ENCODE peak calls at places on chromosomes 6 and 20, in seven cellular contexts. U, L, X, E, T, O and B are unnamed samples. For H3K4me1 and H3K9me3, the result is how much of the 10 kb centered on the place peaks cover.

GRCh38 chr6:179340-179950 is 112.8 kb upstream of the DUSP22 start:
- DNase-seq in U (no peak), L (no peak), X (no peak), E (no peak), T (no peak), O (no peak), B (no peak)

GRCh38 chr20:13525225-13525940 is 113.3 kb downstream of the TASP1 start:
- DNase-seq in U (no peak), L (peak), X (no peak), E (no peak), T (peak), O (peak), B (no peak)

GRCh38 chr6:5936140-5936539 is 70.6 kb downstream of the NRN1 start:
- DNase-seq in U (no peak), L (no peak), X (no peak), E (no peak), T (no peak), O (no peak), B (no peak)

GRCh38 chr20:10217517-10218410 is 866 bp upstream of the SNAP25 start:
- DNase-seq in U (peak), L (peak), X (no peak), E (peak), T (peak), O (peak), B (no peak)

GRCh38 chr20:10178091-10178490 is 40.5 kb upstream of the SNAP25 start:
- DNase-seq in U (no peak), L (no peak), X (no peak), E (no peak), T (no peak), O (no peak), B (no peak)

GRCh38 chr6:143842468-143842901 is 653 bp upstream of the LTV1 start:
- DNase-seq in U (no peak), L (peak), X (no peak), E (no peak), T (peak), O (no peak), B (no peak)

GRCh38 chr6:52576392-52577021 is 353 bp downstream of the TRAM2 start:
- DNase-seq in U (peak), L (peak), X (peak), E (peak), T (peak), O (peak), B (peak)

GRCh38 chr20:62643521-62644043 is 1.3 kb downstream of the SLCO4A1 start:
- DNase-seq in U (no peak), L (peak), X (no peak), E (no peak), T (no peak), O (no peak), B (no peak)

GRCh38 chr20:25494506-25495188 is 87.2 kb downstream of the GINS1 start:
- DNase-seq in U (no peak), L (no peak), X (no peak), E (no peak), T (no peak), O (no peak), B (no peak)

GRCh38 chr6:84066536-84066935 is 33.0 kb downstream of the MRAP2 start:
- DNase-seq in U (no peak), L (no peak), X (no peak), E (no peak), T (no peak), O (no peak), B (no peak)

GRCh38 chr6:169171010-169171409 is 82.6 kb downstream of the THBS2 start:
- DNase-seq in U (peak), L (no peak), X (no peak), E (no peak), T (no peak), O (no peak), B (no peak)

GRCh38 chr20:4828830-4829493 is 107.3 kb downstream of the PRND start:
- DNase-seq in U (no peak), L (no peak), X (no peak), E (no peak), T (no peak), O (no peak), B (no peak)

GRCh38 chr6:109194770-109195169 is 99.5 kb downstream of the CEP57L1 start:
- DNase-seq in U (no peak), L (no peak), X (no peak), E (no peak), T (no peak), O (no peak), B (no peak)

GRCh38 chr6:1701668-1702353 is 92.1 kb downstream of the FOXC1 start:
- DNase-seq in U (no peak), L (peak), X (no peak), E (no peak), T (no peak), O (peak), B (peak)

GRCh38 chr6:47047479-47048411 is 5.6 kb upstream of the ADGRF1 start:
- DNase-seq in U (peak), L (peak), X (peak), E (no peak), T (peak), O (peak), B (no peak)

GRCh38 chr6:152244998-152245630 is 392.0 kb downstream of the SYNE1 start:
- DNase-seq in U (no peak), L (no peak), X (no peak), E (no peak), T (no peak), O (no peak), B (no peak)

GRCh38 chr20:62577447-62577846 is 64.9 kb upstream of the SLCO4A1 start:
- DNase-seq in U (no peak), L (no peak), X (no peak), E (no peak), T (no peak), O (no peak), B (no peak)

GRCh38 chr6:71394001-71394432 is 105.4 kb downstream of the OGFRL1 start:
- DNase-seq in U (no peak), L (peak), X (no peak), E (no peak), T (no peak), O (no peak), B (no peak)

GRCh38 chr6:99879431-99879830 is 114.6 kb downstream of the MCHR2 start:
- DNase-seq in U (no peak), L (no peak), X (no peak), E (no peak), T (no peak), O (no peak), B (no peak)

GRCh38 chr6:119174879-119175817 is 96.7 kb upstream of the FAM184A start:
- DNase-seq in U (no peak), L (peak), X (no peak), E (no peak), T (no peak), O (no peak), B (no peak)

GRCh38 chr6:152301021-152301805 is 335.9 kb downstream of the SYNE1 start:
- DNase-seq in U (no peak), L (peak), X (no peak), E (no peak), T (no peak), O (no peak), B (no peak)

GRCh38 chr6:33993653-33994052 is 152.2 kb downstream of the GRM4 start:
- DNase-seq in U (no peak), L (no peak), X (no peak), E (no peak), T (no peak), O (no peak), B (no peak)

GRCh38 chr6:152004896-152005295 is 197.4 kb downstream of the ESR1 start:
- DNase-seq in U (no peak), L (no peak), X (no peak), E (no peak), T (no peak), O (no peak), B (no peak)

GRCh38 chr20:33839591-33839990 is 28.4 kb downstream of the CHMP4B start:
- DNase-seq in U (no peak), L (no peak), X (no peak), E (no peak), T (no peak), O (no peak), B (peak)

GRCh38 chr6:91654844-91655192 is 1067.9 kb upstream of the MAP3K7 start:
- DNase-seq in U (no peak), L (no peak), X (no peak), E (no peak), T (no peak), O (no peak), B (no peak)

GRCh38 chr20:63861365-63861934 is at the start of gene ABHD16B:
- DNase-seq in U (no peak), L (no peak), X (no peak), E (no peak), T (no peak), O (no peak), B (no peak)

GRCh38 chr20:45487231-45487635 is 17.7 kb downstream of the WFDC2 start:
- DNase-seq in U (peak), L (no peak), X (no peak), E (no peak), T (peak), O (peak), B (no peak)

GRCh38 chr6:14542670-14543366 is 425.2 kb downstream of the CD83 start:
- DNase-seq in U (no peak), L (peak), X (peak), E (no peak), T (no peak), O (no peak), B (no peak)

GRCh38 chr6:85402922-85403321 is 47.0 kb upstream of the NT5E start:
- DNase-seq in U (no peak), L (no peak), X (no peak), E (no peak), T (no peak), O (no peak), B (no peak)
- H3K4me1 ChIP-seq in U (under half), L (under half), X (half or more), E (under half), T (half or more), O (under half), B (under half)

GRCh38 chr20:50716518-50716917 is 14.9 kb upstream of the PARD6B start:
- DNase-seq in U (no peak), L (no peak), X (no peak), E (no peak), T (no peak), O (no peak), B (no peak)
- H3K27ac ChIP-seq in U (no peak), L (no peak), X (no peak), E (no peak), T (no peak), O (no peak), B (no peak)

GRCh38 chr6:167491403-167492095 is 166.7 kb downstream of the TTLL2 start:
- DNase-seq in U (no peak), L (no peak), X (no peak), E (no peak), T (no peak), O (no peak), B (no peak)
- H3K9me3 ChIP-seq in U (under half), L (under half), X (under half), E (under half), T (under half), O (under half), B (under half)

GRCh38 chr20:37627767-37628130 is 66.1 kb upstream of the CTNNBL1 start:
- DNase-seq in U (no peak), L (no peak), X (no peak), E (no peak), T (no peak), O (no peak), B (no peak)

GRCh38 chr20:37630161-37630560 is 63.7 kb upstream of the CTNNBL1 start:
- DNase-seq in U (no peak), L (no peak), X (no peak), E (peak), T (no peak), O (no peak), B (no peak)

GRCh38 chr20:37627060-37627766 is 66.6 kb upstream of the CTNNBL1 start:
- DNase-seq in U (peak), L (peak), X (peak), E (peak), T (no peak), O (peak), B (peak)

GRCh38 chr20:37636212-37636975 is 57.4 kb upstream of the CTNNBL1 start:
- DNase-seq in U (no peak), L (no peak), X (no peak), E (no peak), T (no peak), O (no peak), B (no peak)

GRCh38 chr20:37630993-37631392 is 62.8 kb upstream of the CTNNBL1 start:
- DNase-seq in U (no peak), L (no peak), X (no peak), E (no peak), T (no peak), O (no peak), B (no peak)
- H3K4me1 ChIP-seq in U (under half), L (under half), X (under half), E (under half), T (under half), O (under half), B (under half)

DNA sequence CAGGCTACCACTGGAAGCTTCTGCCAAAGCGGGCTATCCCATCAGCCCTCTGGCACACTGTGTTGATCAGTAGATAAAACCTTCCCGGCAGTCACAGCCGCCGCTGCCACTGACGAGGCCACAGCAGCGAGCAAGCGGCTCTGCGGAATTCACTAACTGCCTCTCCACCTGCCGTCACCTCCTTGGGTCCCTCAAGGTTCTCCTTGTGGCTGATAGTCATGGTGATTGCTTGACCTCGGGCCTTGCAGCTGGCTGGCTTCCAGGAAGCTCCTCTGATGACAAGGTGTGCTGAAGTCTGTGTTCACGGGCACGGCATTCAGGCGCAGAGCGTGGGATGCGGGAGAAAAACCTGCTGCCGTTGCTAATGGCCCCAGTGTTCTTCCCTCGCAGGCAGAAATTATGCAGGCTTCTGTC is 315.8 kb downstream of the TFAP2A start:
- DNase-seq in U (peak), L (no peak), X (no peak), E (no peak), T (no peak), O (no peak), B (no peak)
- H3K27ac ChIP-seq in U (no peak), L (no peak), X (no peak), E (no peak), T (no peak), O (no peak), B (no peak)

GRCh38 chr6:155614606-155615005 is 159.0 kb upstream of the NOX3 start:
- DNase-seq in U (no peak), L (no peak), X (no peak), E (no peak), T (no peak), O (no peak), B (no peak)

DNA sequence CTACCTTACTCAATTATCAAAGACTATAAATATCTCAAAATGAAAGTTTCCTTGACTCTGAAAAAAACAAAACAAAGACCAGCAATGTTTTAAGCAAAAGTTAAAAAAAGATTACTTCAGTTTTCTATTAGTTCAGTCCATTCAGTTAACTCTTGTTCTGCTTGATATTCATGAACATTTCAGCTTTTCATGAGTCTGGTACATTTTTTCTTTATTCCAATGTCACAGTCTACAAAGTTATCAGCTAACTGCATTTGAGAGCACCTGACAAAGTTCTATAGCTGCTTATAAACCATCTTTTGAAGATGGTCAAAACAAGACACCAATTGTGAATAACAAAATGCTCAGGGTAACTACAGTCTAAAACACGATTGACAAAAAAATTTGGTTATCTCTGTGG is 156.1 kb upstream of the NOX3 start:
- DNase-seq in U (no peak), L (no peak), X (no peak), E (no peak), T (no peak), O (no peak), B (no peak)
- H3K9me3 ChIP-seq in U (under half), L (under half), X (under half), E (under half), T (under half), O (under half), B (under half)

GRCh38 chr6:44120692-44121443 is 6.4 kb downstream of the MRPL14 start:
- DNase-seq in U (no peak), L (no peak), X (no peak), E (no peak), T (no peak), O (peak), B (no peak)
- H3K4me1 ChIP-seq in U (under half), L (under half), X (under half), E (under half), T (half or more), O (half or more), B (half or more)